ENCODE peak calls at places on chromosome 3, in four cellular contexts. J, C, G and Y are unnamed samples.

GRCh38 chr3:55551644-55552043 is 64.5 kb upstream of the WNT5A start:
- DNase-seq in J (no peak), C (no peak), G (no peak), Y (no peak)

GRCh38 chr3:182618085-182618732 is 175.1 kb upstream of the ATP11B start:
- DNase-seq in J (no peak), C (no peak), G (no peak), Y (no peak)

GRCh38 chr3:31543375-31543774 is 10.7 kb downstream of the STT3B start:
- DNase-seq in J (no peak), C (no peak), G (no peak), Y (no peak)

GRCh38 chr3:33211444-33211843 is 7.2 kb downstream of the SUSD5 start:
- DNase-seq in J (no peak), C (peak; percentile 84), G (peak; percentile 52), Y (no peak)

GRCh38 chr3:20380310-20380709 is 194.3 kb upstream of the SGO1 start:
- DNase-seq in J (no peak), C (no peak), G (no peak), Y (no peak)

GRCh38 chr3:125192190-125193035 is 20.1 kb downstream of the SLC12A8 start:
- DNase-seq in J (no peak), C (no peak), G (no peak), Y (no peak)

GRCh38 chr3:192887047-192887446 is 30.6 kb downstream of the MB21D2 start:
- DNase-seq in J (no peak), C (peak; percentile 61), G (no peak), Y (no peak)

GRCh38 chr3:33636125-33636855 is 81.8 kb downstream of the CLASP2 start:
- DNase-seq in J (no peak), C (no peak), G (no peak), Y (no peak)

GRCh38 chr3:142975316-142975995 is 12.0 kb upstream of the PAQR9 start:
- DNase-seq in J (no peak), C (no peak), G (no peak), Y (no peak)

GRCh38 chr3:122058294-122058693 is 3.1 kb downstream of the CD86 start:
- DNase-seq in J (no peak), C (no peak), G (no peak), Y (no peak)

GRCh38 chr3:192825191-192825590 is 92.5 kb downstream of the MB21D2 start:
- DNase-seq in J (no peak), C (no peak), G (no peak), Y (no peak)

GRCh38 chr3:138921316-138922292 is 25.3 kb downstream of the FOXL2 start:
- DNase-seq in J (no peak), C (peak; percentile 82), G (peak; percentile 63), Y (no peak)

GRCh38 chr3:47197287-47197686 is 33.4 kb upstream of the SETD2 start:
- DNase-seq in J (no peak), C (no peak), G (no peak), Y (no peak)

GRCh38 chr3:140501770-140502364 is 176.0 kb upstream of the TRIM42 start:
- DNase-seq in J (no peak), C (no peak), G (no peak), Y (no peak)

GRCh38 chr3:121072128-121072527 is 164.1 kb downstream of the STXBP5L start:
- DNase-seq in J (no peak), C (no peak), G (no peak), Y (no peak)

GRCh38 chr3:54176106-54176505 is 53.8 kb downstream of the CACNA2D3 start:
- DNase-seq in J (no peak), C (no peak), G (no peak), Y (no peak)